ENCODE peak calls at places on chromosomes 3 and 15, in eight cellular contexts. One of them, this sample, is unnamed.

GRCh38 chr15:77504310-77504709 is 83.6 kb downstream of the HMG20A start:
- DNase-seq in GM12865: no peak
- DNase-seq in GM23248: no peak
- DNase-seq in CD8-positive, alpha-beta memory T cell: no peak
- DNase-seq in HFF-Myc: no peak
- DNase-seq in colonic mucosa: peak; percentile 60
- DNase-seq in DND-41: no peak
- DNase-seq in HCT116: no peak
- DNase-seq in this sample: no peak

GRCh38 chr15:71168163-71168832 is 53.0 kb downstream of the THSD4 start:
- DNase-seq in GM12865: no peak
- DNase-seq in GM23248: no peak
- DNase-seq in CD8-positive, alpha-beta memory T cell: no peak
- DNase-seq in HFF-Myc: no peak
- DNase-seq in colonic mucosa: no peak
- DNase-seq in DND-41: no peak
- DNase-seq in HCT116: no peak
- DNase-seq in this sample: no peak

GRCh38 chr15:57171414-57171813 is 204.9 kb upstream of the CGNL1 start:
- DNase-seq in GM12865: no peak
- DNase-seq in GM23248: no peak
- DNase-seq in CD8-positive, alpha-beta memory T cell: no peak
- DNase-seq in HFF-Myc: no peak
- DNase-seq in colonic mucosa: no peak
- DNase-seq in DND-41: no peak
- DNase-seq in HCT116: no peak
- DNase-seq in this sample: no peak

GRCh38 chr3:182473191-182473710 is 320.1 kb upstream of the ATP11B start:
- DNase-seq in GM12865: no peak
- DNase-seq in GM23248: no peak
- DNase-seq in CD8-positive, alpha-beta memory T cell: no peak
- DNase-seq in HFF-Myc: no peak
- DNase-seq in colonic mucosa: no peak
- DNase-seq in DND-41: no peak
- DNase-seq in HCT116: no peak
- DNase-seq in this sample: no peak

GRCh38 chr15:47674576-47675232 is 42.6 kb upstream of the SEMA6D start:
- DNase-seq in GM12865: no peak
- DNase-seq in GM23248: no peak
- DNase-seq in CD8-positive, alpha-beta memory T cell: no peak
- DNase-seq in HFF-Myc: no peak
- DNase-seq in colonic mucosa: no peak
- DNase-seq in DND-41: no peak
- DNase-seq in HCT116: no peak
- DNase-seq in this sample: no peak

GRCh38 chr15:29126208-29126536 is 143.4 kb downstream of the NSMCE3 start:
- DNase-seq in GM12865: no peak
- DNase-seq in GM23248: no peak
- DNase-seq in CD8-positive, alpha-beta memory T cell: no peak
- DNase-seq in HFF-Myc: no peak
- DNase-seq in colonic mucosa: no peak
- DNase-seq in DND-41: no peak
- DNase-seq in HCT116: no peak
- DNase-seq in this sample: no peak

GRCh38 chr3:20999661-21000060 is 751.3 kb downstream of the ZNF385D start:
- DNase-seq in GM12865: no peak
- DNase-seq in GM23248: no peak
- DNase-seq in CD8-positive, alpha-beta memory T cell: no peak
- DNase-seq in HFF-Myc: no peak
- DNase-seq in colonic mucosa: no peak
- DNase-seq in DND-41: no peak
- DNase-seq in HCT116: no peak
- DNase-seq in this sample: no peak

GRCh38 chr15:71458089-71458660 is 342.9 kb downstream of the THSD4 start:
- DNase-seq in GM12865: no peak
- DNase-seq in GM23248: no peak
- DNase-seq in CD8-positive, alpha-beta memory T cell: no peak
- DNase-seq in HFF-Myc: no peak
- DNase-seq in colonic mucosa: no peak
- DNase-seq in DND-41: no peak
- DNase-seq in HCT116: no peak
- DNase-seq in this sample: no peak

DNA sequence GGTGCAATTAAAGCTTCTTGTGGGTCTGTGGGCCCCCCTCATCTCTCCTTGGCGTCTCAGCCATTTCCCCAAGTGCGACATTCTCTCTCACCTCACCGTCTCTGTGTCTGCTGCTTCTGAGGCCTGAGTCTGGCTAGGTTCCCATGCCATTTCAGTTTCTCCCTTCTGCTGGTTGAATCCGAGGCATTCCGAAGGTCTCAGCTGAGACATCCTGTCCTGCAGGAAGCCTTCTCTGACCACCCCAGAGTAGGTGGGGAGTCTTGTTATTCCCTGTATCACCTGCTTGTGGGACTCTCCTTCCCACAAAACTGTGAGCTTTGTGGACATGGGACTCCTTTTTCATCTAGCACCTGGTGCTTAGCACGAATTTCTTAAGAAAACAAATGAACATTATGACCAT is 78.3 kb downstream of the ASB7 start:
- DNase-seq in GM12865: no peak
- DNase-seq in GM23248: no peak
- DNase-seq in CD8-positive, alpha-beta memory T cell: no peak
- DNase-seq in HFF-Myc: no peak
- DNase-seq in colonic mucosa: no peak
- DNase-seq in DND-41: no peak
- DNase-seq in HCT116: no peak
- DNase-seq in this sample: no peak
- H3K4me3 ChIP-seq in GM12865: no peak overlapping the region
- H3K4me3 ChIP-seq in GM23248: no peak overlapping the region
- H3K4me3 ChIP-seq in CD8-positive, alpha-beta memory T cell: no peak overlapping the region
- H3K4me3 ChIP-seq in HFF-Myc: no peak overlapping the region
- H3K4me3 ChIP-seq in colonic mucosa: no peak overlapping the region
- H3K4me3 ChIP-seq in DND-41: no peak overlapping the region
- H3K4me3 ChIP-seq in HCT116: no peak overlapping the region
- H3K4me3 ChIP-seq in this sample: no peak overlapping the region

DNA sequence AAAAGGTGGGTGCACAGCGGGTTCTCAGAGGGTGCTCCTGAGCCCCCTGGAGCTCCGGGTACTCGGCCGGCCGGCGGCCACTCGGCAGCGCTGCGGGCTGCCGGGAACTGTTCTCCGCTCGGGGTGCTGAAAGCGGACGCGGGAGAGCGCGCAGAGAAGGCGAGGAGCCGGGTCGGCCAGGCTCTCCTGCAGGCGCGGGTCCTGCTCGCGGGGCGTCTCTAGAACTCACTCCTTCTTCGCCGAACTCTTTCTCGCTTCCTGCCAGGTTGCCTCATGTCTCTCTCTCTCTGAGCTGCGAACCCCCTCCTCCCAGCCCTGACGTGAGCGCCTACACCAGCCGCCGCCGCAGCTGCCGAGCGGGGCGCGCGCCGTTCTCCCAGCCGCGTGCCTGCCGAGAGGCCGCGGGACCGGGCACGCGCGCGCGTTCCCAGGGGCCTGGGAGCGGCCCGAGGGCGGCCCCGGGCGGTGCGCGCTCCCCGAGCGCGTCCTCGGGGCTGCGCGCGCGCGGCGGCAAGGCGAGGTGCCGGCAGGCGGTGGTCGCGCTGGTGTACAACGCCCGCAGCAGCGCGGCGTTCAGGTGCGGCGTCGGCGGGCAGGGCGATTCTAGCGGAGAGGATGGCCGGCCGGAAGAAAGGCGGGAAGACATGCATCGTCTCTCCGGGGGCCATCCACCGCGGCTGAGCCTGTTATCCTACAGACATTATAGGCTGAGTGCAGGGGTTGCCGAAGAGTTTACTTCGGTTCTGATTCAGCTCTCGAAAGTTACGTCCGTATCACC is at the start of gene PEX5L:
- DNase-seq in GM12865: peak; percentile 70
- DNase-seq in GM23248: peak; percentile 66
- DNase-seq in CD8-positive, alpha-beta memory T cell: no peak
- DNase-seq in HFF-Myc: no peak
- DNase-seq in colonic mucosa: no peak
- DNase-seq in DND-41: peak; percentile 88
- DNase-seq in HCT116: no peak
- DNase-seq in this sample: peak; percentile 51
- H3K4me3 ChIP-seq in GM12865: peak within 1 kb of the TSS; percentile 55
- H3K4me3 ChIP-seq in GM23248: peak within 1 kb of the TSS; percentile 59
- H3K4me3 ChIP-seq in CD8-positive, alpha-beta memory T cell: no peak within 1 kb of the TSS
- H3K4me3 ChIP-seq in HFF-Myc: no peak within 1 kb of the TSS
- H3K4me3 ChIP-seq in colonic mucosa: no peak within 1 kb of the TSS
- H3K4me3 ChIP-seq in DND-41: peak within 1 kb of the TSS; percentile 86
- H3K4me3 ChIP-seq in HCT116: no peak within 1 kb of the TSS
- H3K4me3 ChIP-seq in this sample: peak within 1 kb of the TSS; percentile 61

GRCh38 chr15:87477056-87477455 is 779.5 kb downstream of the NTRK3 start:
- DNase-seq in GM12865: no peak
- DNase-seq in GM23248: no peak
- DNase-seq in CD8-positive, alpha-beta memory T cell: no peak
- DNase-seq in HFF-Myc: no peak
- DNase-seq in colonic mucosa: no peak
- DNase-seq in DND-41: no peak
- DNase-seq in HCT116: no peak
- DNase-seq in this sample: no peak
- H3K4me3 ChIP-seq in GM12865: no peak overlapping the region
- H3K4me3 ChIP-seq in GM23248: no peak overlapping the region
- H3K4me3 ChIP-seq in CD8-positive, alpha-beta memory T cell: no peak overlapping the region
- H3K4me3 ChIP-seq in HFF-Myc: no peak overlapping the region
- H3K4me3 ChIP-seq in colonic mucosa: no peak overlapping the region
- H3K4me3 ChIP-seq in DND-41: no peak overlapping the region
- H3K4me3 ChIP-seq in HCT116: no peak overlapping the region
- H3K4me3 ChIP-seq in this sample: no peak overlapping the region

GRCh38 chr3:181264491-181264890 is 275.0 kb upstream of the DNAJC19 start:
- DNase-seq in GM12865: peak; percentile 4
- DNase-seq in GM23248: no peak
- DNase-seq in CD8-positive, alpha-beta memory T cell: no peak
- DNase-seq in HFF-Myc: no peak
- DNase-seq in colonic mucosa: no peak
- DNase-seq in DND-41: no peak
- DNase-seq in HCT116: no peak
- DNase-seq in this sample: no peak

GRCh38 chr3:181267312-181267711 is 277.8 kb upstream of the DNAJC19 start:
- DNase-seq in GM12865: no peak
- DNase-seq in GM23248: no peak
- DNase-seq in CD8-positive, alpha-beta memory T cell: no peak
- DNase-seq in HFF-Myc: no peak
- DNase-seq in colonic mucosa: no peak
- DNase-seq in DND-41: no peak
- DNase-seq in HCT116: no peak
- DNase-seq in this sample: no peak

GRCh38 chr3:181265750-181266333 is 276.3 kb upstream of the DNAJC19 start:
- DNase-seq in GM12865: peak; percentile 51
- DNase-seq in GM23248: peak; percentile 0
- DNase-seq in CD8-positive, alpha-beta memory T cell: no peak
- DNase-seq in HFF-Myc: no peak
- DNase-seq in colonic mucosa: no peak
- DNase-seq in DND-41: no peak
- DNase-seq in HCT116: no peak
- DNase-seq in this sample: no peak
- H3K4me3 ChIP-seq in GM12865: peak overlapping the region; percentile 48
- H3K4me3 ChIP-seq in GM23248: peak overlapping the region; percentile 48
- H3K4me3 ChIP-seq in CD8-positive, alpha-beta memory T cell: no peak overlapping the region
- H3K4me3 ChIP-seq in HFF-Myc: no peak overlapping the region
- H3K4me3 ChIP-seq in colonic mucosa: no peak overlapping the region
- H3K4me3 ChIP-seq in DND-41: no peak overlapping the region
- H3K4me3 ChIP-seq in HCT116: no peak overlapping the region
- H3K4me3 ChIP-seq in this sample: peak overlapping the region; percentile 3

GRCh38 chr3:172042136-172042535 is 2.8 kb downstream of the FNDC3B start:
- DNase-seq in GM12865: no peak
- DNase-seq in GM23248: peak; percentile 60
- DNase-seq in CD8-positive, alpha-beta memory T cell: no peak
- DNase-seq in HFF-Myc: no peak
- DNase-seq in colonic mucosa: no peak
- DNase-seq in DND-41: no peak
- DNase-seq in HCT116: no peak
- DNase-seq in this sample: no peak
- H3K4me3 ChIP-seq in GM12865: no peak overlapping the region
- H3K4me3 ChIP-seq in GM23248: peak overlapping the region; percentile 92
- H3K4me3 ChIP-seq in CD8-positive, alpha-beta memory T cell: no peak overlapping the region
- H3K4me3 ChIP-seq in HFF-Myc: peak overlapping the region; percentile 89
- H3K4me3 ChIP-seq in colonic mucosa: peak overlapping the region; percentile 87
- H3K4me3 ChIP-seq in DND-41: no peak overlapping the region
- H3K4me3 ChIP-seq in HCT116: no peak overlapping the region
- H3K4me3 ChIP-seq in this sample: no peak overlapping the region

DNA sequence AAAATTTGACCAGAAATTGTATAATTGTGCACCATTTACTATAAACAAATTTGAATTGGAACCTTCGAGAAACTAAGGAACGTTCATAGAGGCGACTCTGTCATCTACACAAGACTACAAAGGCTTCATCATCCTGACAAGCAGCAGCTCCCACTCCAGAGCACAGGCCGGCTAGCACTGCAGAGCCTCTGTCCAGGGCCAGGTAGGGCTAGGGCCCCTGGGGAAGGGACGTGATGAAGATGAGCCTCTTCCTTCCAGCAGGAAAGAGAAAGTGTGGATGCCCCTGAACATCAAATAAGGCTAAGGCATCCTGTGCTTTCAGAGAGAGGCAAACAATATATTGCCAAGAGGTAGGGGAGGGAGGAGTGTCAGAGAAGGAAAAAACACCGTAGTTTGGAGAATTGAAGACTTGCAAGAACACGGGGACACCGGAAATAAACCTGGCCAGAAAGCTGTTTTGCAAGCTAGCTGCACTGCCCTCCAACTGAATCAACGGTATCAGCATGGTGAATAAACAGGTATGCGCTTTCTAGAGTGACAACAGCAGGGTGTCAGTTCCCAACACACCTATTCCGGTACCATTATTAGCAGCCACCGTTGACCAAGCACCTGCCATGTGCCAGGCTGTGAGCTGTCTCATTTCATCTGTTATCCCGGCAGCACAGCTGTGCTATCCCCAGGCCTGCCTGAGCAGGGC is 12.4 kb downstream of the XXYLT1 start:
- DNase-seq in GM12865: peak; percentile 18
- DNase-seq in GM23248: no peak
- DNase-seq in CD8-positive, alpha-beta memory T cell: no peak
- DNase-seq in HFF-Myc: no peak
- DNase-seq in colonic mucosa: peak; percentile 16
- DNase-seq in DND-41: no peak
- DNase-seq in HCT116: no peak
- DNase-seq in this sample: no peak
- H3K4me3 ChIP-seq in GM12865: peak overlapping the region; percentile 62
- H3K4me3 ChIP-seq in GM23248: peak overlapping the region; percentile 85
- H3K4me3 ChIP-seq in CD8-positive, alpha-beta memory T cell: no peak overlapping the region
- H3K4me3 ChIP-seq in HFF-Myc: peak overlapping the region; percentile 40
- H3K4me3 ChIP-seq in colonic mucosa: no peak overlapping the region
- H3K4me3 ChIP-seq in DND-41: no peak overlapping the region
- H3K4me3 ChIP-seq in HCT116: no peak overlapping the region
- H3K4me3 ChIP-seq in this sample: no peak overlapping the region